ENCODE peak calls at places on chromosomes 11 and 22, in eight cellular contexts. One of them, this sample, is unnamed.

GRCh38 chr22:35530700-35531099 is 9.9 kb upstream of the RASD2 start:
- DNase-seq in AG08396: no peak
- DNase-seq in activated CD8-positive, alpha-beta T cell treated with anti-CD3 and anti-CD28 coated beads for 36 hours: no peak
- DNase-seq in GM13977: no peak
- DNase-seq in iPS DF 6.9: no peak
- DNase-seq in RWPE1: no peak
- DNase-seq in NCI-H1930: no peak
- DNase-seq in AG04450: no peak
- DNase-seq in this sample: no peak

GRCh38 chr11:66842501-66842895 is 743 bp upstream of the RCE1 start:
- DNase-seq in activated CD8-positive, alpha-beta T cell treated with anti-CD3 and anti-CD28 coated beads for 36 hours: no peak
- DNase-seq in NCI-H1930: no peak
- DNase-seq in RWPE1: no peak
- DNase-seq in AG08396: no peak
- DNase-seq in iPS DF 6.9: no peak
- DNase-seq in AG04450: no peak
- DNase-seq in GM13977: peak
- DNase-seq in this sample: no peak

GRCh38 chr11:32173435-32173834 is 82.6 kb downstream of the RCN1 start:
- DNase-seq in RWPE1: peak
- DNase-seq in AG04450: peak
- DNase-seq in GM13977: peak
- DNase-seq in activated CD8-positive, alpha-beta T cell treated with anti-CD3 and anti-CD28 coated beads for 36 hours: peak
- DNase-seq in NCI-H1930: no peak
- DNase-seq in AG08396: peak
- DNase-seq in iPS DF 6.9: peak
- DNase-seq in this sample: no peak

GRCh38 chr11:97683733-97684132 is 1293.9 kb downstream of the JRKL start:
- DNase-seq in RWPE1: peak
- DNase-seq in iPS DF 6.9: peak
- DNase-seq in GM13977: no peak
- DNase-seq in NCI-H1930: no peak
- DNase-seq in AG04450: no peak
- DNase-seq in activated CD8-positive, alpha-beta T cell treated with anti-CD3 and anti-CD28 coated beads for 36 hours: no peak
- DNase-seq in AG08396: no peak
- DNase-seq in this sample: no peak

GRCh38 chr11:86202013-86202336 is 42.6 kb upstream of the EED start:
- DNase-seq in AG08396: no peak
- DNase-seq in activated CD8-positive, alpha-beta T cell treated with anti-CD3 and anti-CD28 coated beads for 36 hours: peak
- DNase-seq in RWPE1: no peak
- DNase-seq in NCI-H1930: no peak
- DNase-seq in AG04450: no peak
- DNase-seq in GM13977: peak
- DNase-seq in iPS DF 6.9: no peak
- DNase-seq in this sample: no peak

GRCh38 chr11:1433977-1434640 is 44.4 kb downstream of the BRSK2 start:
- DNase-seq in RWPE1: no peak
- DNase-seq in iPS DF 6.9: no peak
- DNase-seq in activated CD8-positive, alpha-beta T cell treated with anti-CD3 and anti-CD28 coated beads for 36 hours: no peak
- DNase-seq in GM13977: no peak
- DNase-seq in AG08396: no peak
- DNase-seq in AG04450: no peak
- DNase-seq in NCI-H1930: no peak
- DNase-seq in this sample: no peak

GRCh38 chr11:70467196-70468085 is 69.1 kb downstream of the CTTN start:
- DNase-seq in NCI-H1930: no peak
- DNase-seq in RWPE1: peak
- DNase-seq in AG08396: peak
- DNase-seq in activated CD8-positive, alpha-beta T cell treated with anti-CD3 and anti-CD28 coated beads for 36 hours: peak
- DNase-seq in AG04450: no peak
- DNase-seq in iPS DF 6.9: no peak
- DNase-seq in GM13977: peak
- DNase-seq in this sample: peak

GRCh38 chr11:73143126-73143838 is 1.2 kb upstream of the FCHSD2 start:
- DNase-seq in activated CD8-positive, alpha-beta T cell treated with anti-CD3 and anti-CD28 coated beads for 36 hours: peak
- DNase-seq in AG08396: peak
- DNase-seq in AG04450: peak
- DNase-seq in RWPE1: no peak
- DNase-seq in iPS DF 6.9: no peak
- DNase-seq in NCI-H1930: no peak
- DNase-seq in GM13977: no peak
- DNase-seq in this sample: peak

GRCh38 chr11:77106321-77106720 is 3.7 kb downstream of the OMP start:
- DNase-seq in AG08396: no peak
- DNase-seq in NCI-H1930: no peak
- DNase-seq in AG04450: no peak
- DNase-seq in iPS DF 6.9: no peak
- DNase-seq in activated CD8-positive, alpha-beta T cell treated with anti-CD3 and anti-CD28 coated beads for 36 hours: no peak
- DNase-seq in RWPE1: no peak
- DNase-seq in GM13977: no peak
- DNase-seq in this sample: no peak

GRCh38 chr11:9516113-9516512 is 55.3 kb downstream of the ZNF143 start:
- DNase-seq in NCI-H1930: no peak
- DNase-seq in activated CD8-positive, alpha-beta T cell treated with anti-CD3 and anti-CD28 coated beads for 36 hours: no peak
- DNase-seq in AG08396: no peak
- DNase-seq in RWPE1: no peak
- DNase-seq in iPS DF 6.9: no peak
- DNase-seq in GM13977: no peak
- DNase-seq in AG04450: no peak
- DNase-seq in this sample: no peak

GRCh38 chr11:71286701-71287643 is 34.6 kb upstream of the SHANK2 start:
- DNase-seq in iPS DF 6.9: no peak
- DNase-seq in RWPE1: peak
- DNase-seq in NCI-H1930: no peak
- DNase-seq in AG08396: peak
- DNase-seq in activated CD8-positive, alpha-beta T cell treated with anti-CD3 and anti-CD28 coated beads for 36 hours: no peak
- DNase-seq in AG04450: peak
- DNase-seq in GM13977: no peak
- DNase-seq in this sample: no peak

GRCh38 chr11:12950681-12951080 is 58.4 kb upstream of the RASSF10 start:
- DNase-seq in iPS DF 6.9: no peak
- DNase-seq in RWPE1: no peak
- DNase-seq in NCI-H1930: no peak
- DNase-seq in AG08396: no peak
- DNase-seq in activated CD8-positive, alpha-beta T cell treated with anti-CD3 and anti-CD28 coated beads for 36 hours: no peak
- DNase-seq in AG04450: no peak
- DNase-seq in GM13977: no peak
- DNase-seq in this sample: no peak

GRCh38 chr11:64918056-64918455 is 1.0 kb upstream of the ATG2A start:
- DNase-seq in RWPE1: no peak
- DNase-seq in GM13977: no peak
- DNase-seq in iPS DF 6.9: no peak
- DNase-seq in AG08396: peak
- DNase-seq in NCI-H1930: no peak
- DNase-seq in AG04450: peak
- DNase-seq in activated CD8-positive, alpha-beta T cell treated with anti-CD3 and anti-CD28 coated beads for 36 hours: peak
- DNase-seq in this sample: no peak

GRCh38 chr11:44564653-44565007 is 833 bp upstream of the CD82 start:
- DNase-seq in GM13977: no peak
- DNase-seq in NCI-H1930: no peak
- DNase-seq in iPS DF 6.9: no peak
- DNase-seq in AG04450: peak
- DNase-seq in RWPE1: peak
- DNase-seq in activated CD8-positive, alpha-beta T cell treated with anti-CD3 and anti-CD28 coated beads for 36 hours: no peak
- DNase-seq in AG08396: peak
- DNase-seq in this sample: no peak

GRCh38 chr22:35517769-35518530 is 22.7 kb upstream of the RASD2 start:
- DNase-seq in NCI-H1930: no peak
- DNase-seq in activated CD8-positive, alpha-beta T cell treated with anti-CD3 and anti-CD28 coated beads for 36 hours: no peak
- DNase-seq in iPS DF 6.9: no peak
- DNase-seq in GM13977: no peak
- DNase-seq in AG04450: no peak
- DNase-seq in AG08396: no peak
- DNase-seq in RWPE1: peak
- DNase-seq in this sample: no peak

GRCh38 chr11:3111919-3112690 is 53.0 kb downstream of the OSBPL5 start:
- DNase-seq in NCI-H1930: no peak
- DNase-seq in AG04450: no peak
- DNase-seq in activated CD8-positive, alpha-beta T cell treated with anti-CD3 and anti-CD28 coated beads for 36 hours: no peak
- DNase-seq in GM13977: no peak
- DNase-seq in AG08396: no peak
- DNase-seq in RWPE1: no peak
- DNase-seq in iPS DF 6.9: no peak
- DNase-seq in this sample: no peak

GRCh38 chr11:20873054-20873453 is 203.7 kb downstream of the NELL1 start:
- DNase-seq in RWPE1: no peak
- DNase-seq in activated CD8-positive, alpha-beta T cell treated with anti-CD3 and anti-CD28 coated beads for 36 hours: peak
- DNase-seq in NCI-H1930: peak
- DNase-seq in AG04450: no peak
- DNase-seq in GM13977: peak
- DNase-seq in iPS DF 6.9: peak
- DNase-seq in AG08396: no peak
- DNase-seq in this sample: no peak

GRCh38 chr22:36964110-36964509 is 50.7 kb downstream of the CSF2RB start:
- DNase-seq in AG04450: no peak
- DNase-seq in AG08396: no peak
- DNase-seq in RWPE1: no peak
- DNase-seq in NCI-H1930: no peak
- DNase-seq in iPS DF 6.9: no peak
- DNase-seq in GM13977: no peak
- DNase-seq in activated CD8-positive, alpha-beta T cell treated with anti-CD3 and anti-CD28 coated beads for 36 hours: no peak
- DNase-seq in this sample: no peak

GRCh38 chr11:67117667-67118058 is 1.4 kb upstream of the KDM2A start:
- DNase-seq in GM13977: no peak
- DNase-seq in AG04450: no peak
- DNase-seq in NCI-H1930: no peak
- DNase-seq in AG08396: peak
- DNase-seq in RWPE1: no peak
- DNase-seq in activated CD8-positive, alpha-beta T cell treated with anti-CD3 and anti-CD28 coated beads for 36 hours: peak
- DNase-seq in iPS DF 6.9: no peak
- DNase-seq in this sample: no peak

GRCh38 chr11:11789735-11790369 is 51.9 kb upstream of the USP47 start:
- DNase-seq in GM13977: no peak
- DNase-seq in AG04450: no peak
- DNase-seq in AG08396: no peak
- DNase-seq in NCI-H1930: no peak
- DNase-seq in iPS DF 6.9: no peak
- DNase-seq in activated CD8-positive, alpha-beta T cell treated with anti-CD3 and anti-CD28 coated beads for 36 hours: peak
- DNase-seq in RWPE1: peak
- DNase-seq in this sample: no peak

GRCh38 chr11:88523362-88524028 is 186.0 kb upstream of the CTSC start:
- DNase-seq in iPS DF 6.9: no peak
- DNase-seq in AG04450: no peak
- DNase-seq in NCI-H1930: no peak
- DNase-seq in AG08396: no peak
- DNase-seq in activated CD8-positive, alpha-beta T cell treated with anti-CD3 and anti-CD28 coated beads for 36 hours: no peak
- DNase-seq in GM13977: no peak
- DNase-seq in RWPE1: peak
- DNase-seq in this sample: no peak

GRCh38 chr11:125170001-125170405 is 5.5 kb downstream of the PKNOX2 start:
- DNase-seq in AG08396: no peak
- DNase-seq in AG04450: no peak
- DNase-seq in NCI-H1930: no peak
- DNase-seq in activated CD8-positive, alpha-beta T cell treated with anti-CD3 and anti-CD28 coated beads for 36 hours: no peak
- DNase-seq in GM13977: no peak
- DNase-seq in RWPE1: no peak
- DNase-seq in iPS DF 6.9: no peak
- DNase-seq in this sample: no peak

GRCh38 chr11:35887737-35888136 is 56.1 kb upstream of the LDLRAD3 start:
- DNase-seq in AG04450: no peak
- DNase-seq in AG08396: no peak
- DNase-seq in GM13977: no peak
- DNase-seq in RWPE1: no peak
- DNase-seq in activated CD8-positive, alpha-beta T cell treated with anti-CD3 and anti-CD28 coated beads for 36 hours: no peak
- DNase-seq in NCI-H1930: no peak
- DNase-seq in iPS DF 6.9: no peak
- DNase-seq in this sample: no peak

GRCh38 chr11:73538381-73538872 is 59.5 kb downstream of the FAM168A start:
- DNase-seq in iPS DF 6.9: peak
- DNase-seq in AG08396: no peak
- DNase-seq in RWPE1: no peak
- DNase-seq in activated CD8-positive, alpha-beta T cell treated with anti-CD3 and anti-CD28 coated beads for 36 hours: peak
- DNase-seq in GM13977: peak
- DNase-seq in AG04450: no peak
- DNase-seq in NCI-H1930: no peak
- DNase-seq in this sample: no peak